ENCODE peak calls at places on chromosomes 6 and 20, in seven cellular contexts. K is sigmoid colon, H is lower leg skin, Y is suprapubic skin, Q is transverse colon, M is body of pancreas, S is K562. D is an unnamed sample.
A peak's percentile ranks its signal among the peaks of the same experiment; 100 is the strongest.

GRCh38 chr20:53899351-53900167 is 170.8 kb downstream of the BCAS1 start:
- DNase-seq in K (no peak), H (peak; percentile 65), Y (peak; percentile 61), Q (peak; percentile 68), M (no peak), S (peak; percentile 59), D (no peak)

GRCh38 chr20:8424010-8424409 is 291.9 kb downstream of the PLCB1 start:
- DNase-seq in K (no peak), H (no peak), Y (no peak), Q (no peak), M (no peak), S (no peak), D (no peak)

GRCh38 chr20:51366155-51366886 is 176.2 kb downstream of the NFATC2 start:
- DNase-seq in K (peak; percentile 84), H (peak; percentile 93), Y (peak; percentile 85), Q (peak; percentile 41), M (peak; percentile 46), S (peak; percentile 38), D (no peak)

GRCh38 chr6:143522034-143522600 is 10.6 kb upstream of the FUCA2 start:
- DNase-seq in K (no peak), H (no peak), Y (no peak), Q (no peak), M (no peak), S (no peak), D (no peak)

GRCh38 chr20:2746636-2747265 is 53.7 kb downstream of the CPXM1 start:
- DNase-seq in K (peak; percentile 21), H (peak; percentile 68), Y (no peak), Q (no peak), M (no peak), S (no peak), D (no peak)

GRCh38 chr6:126803769-126804168 is 314.7 kb upstream of the RSPO3 start:
- DNase-seq in K (no peak), H (no peak), Y (no peak), Q (no peak), M (no peak), S (no peak), D (no peak)

GRCh38 chr20:32027653-32028052 is 17.4 kb downstream of the CCM2L start:
- DNase-seq in K (no peak), H (peak; percentile 28), Y (no peak), Q (no peak), M (no peak), S (no peak), D (no peak)

GRCh38 chr20:20414640-20415274 is 46.9 kb downstream of the INSM1 start:
- DNase-seq in K (no peak), H (no peak), Y (no peak), Q (no peak), M (no peak), S (no peak), D (no peak)

GRCh38 chr6:39840781-39841180 is 48.6 kb downstream of the DAAM2 start:
- DNase-seq in K (peak; percentile 54), H (no peak), Y (no peak), Q (no peak), M (no peak), S (no peak), D (no peak)

GRCh38 chr6:98985391-98985790 is 37.6 kb upstream of the FBXL4 start:
- DNase-seq in K (no peak), H (no peak), Y (no peak), Q (no peak), M (no peak), S (no peak), D (no peak)

GRCh38 chr6:105667061-105667460 is 264.2 kb upstream of the PREP start:
- DNase-seq in K (no peak), H (no peak), Y (no peak), Q (no peak), M (no peak), S (no peak), D (no peak)

GRCh38 chr20:63675681-63676368 is 17.7 kb downstream of the RTEL1 start:
- DNase-seq in K (no peak), H (no peak), Y (no peak), Q (no peak), M (no peak), S (no peak), D (no peak)

GRCh38 chr6:45592991-45593390 is 215.3 kb upstream of the SUPT3H start:
- DNase-seq in K (no peak), H (no peak), Y (no peak), Q (no peak), M (no peak), S (no peak), D (no peak)

GRCh38 chr6:90429713-90430112 is 133.1 kb upstream of the BACH2 start:
- DNase-seq in K (no peak), H (no peak), Y (no peak), Q (no peak), M (no peak), S (no peak), D (peak; percentile 37)

GRCh38 chr20:49748525-49748838 is 34.8 kb upstream of the B4GALT5 start:
- DNase-seq in K (no peak), H (no peak), Y (no peak), Q (no peak), M (no peak), S (no peak), D (no peak)

GRCh38 chr20:57893364-57894001 is 183.7 kb upstream of the PMEPA1 start:
- DNase-seq in K (peak; percentile 11), H (no peak), Y (no peak), Q (no peak), M (no peak), S (no peak), D (no peak)

GRCh38 chr6:107305391-107305790 is 154.0 kb downstream of the PDSS2 start:
- DNase-seq in K (no peak), H (no peak), Y (no peak), Q (no peak), M (no peak), S (no peak), D (no peak)

GRCh38 chr6:84967389-84967788 is 203.0 kb upstream of the TBX18 start:
- DNase-seq in K (no peak), H (no peak), Y (no peak), Q (no peak), M (peak; percentile 18), S (peak; percentile 40), D (peak; percentile 2)

GRCh38 chr6:165664553-165665383 is 1.7 kb upstream of the PDE10A start:
- DNase-seq in K (no peak), H (peak; percentile 3), Y (no peak), Q (no peak), M (no peak), S (no peak), D (no peak)

GRCh38 chr6:124986146-124986545 is 23.9 kb downstream of the RNF217 start:
- DNase-seq in K (no peak), H (no peak), Y (no peak), Q (no peak), M (no peak), S (no peak), D (no peak)

GRCh38 chr20:35837577-35838195 is 65.9 kb downstream of the PHF20 start:
- DNase-seq in K (no peak), H (peak; percentile 60), Y (no peak), Q (no peak), M (no peak), S (no peak), D (no peak)

GRCh38 chr6:15770347-15771143 is 107.7 kb upstream of the DTNBP1 start:
- DNase-seq in K (no peak), H (no peak), Y (no peak), Q (no peak), M (no peak), S (peak; percentile 28), D (no peak)
- TF ChIP-seq POLR2A in K (no peak), H (no peak), Y (no peak), Q (no peak), M (no peak), S (no peak), D (no peak)

DNA sequence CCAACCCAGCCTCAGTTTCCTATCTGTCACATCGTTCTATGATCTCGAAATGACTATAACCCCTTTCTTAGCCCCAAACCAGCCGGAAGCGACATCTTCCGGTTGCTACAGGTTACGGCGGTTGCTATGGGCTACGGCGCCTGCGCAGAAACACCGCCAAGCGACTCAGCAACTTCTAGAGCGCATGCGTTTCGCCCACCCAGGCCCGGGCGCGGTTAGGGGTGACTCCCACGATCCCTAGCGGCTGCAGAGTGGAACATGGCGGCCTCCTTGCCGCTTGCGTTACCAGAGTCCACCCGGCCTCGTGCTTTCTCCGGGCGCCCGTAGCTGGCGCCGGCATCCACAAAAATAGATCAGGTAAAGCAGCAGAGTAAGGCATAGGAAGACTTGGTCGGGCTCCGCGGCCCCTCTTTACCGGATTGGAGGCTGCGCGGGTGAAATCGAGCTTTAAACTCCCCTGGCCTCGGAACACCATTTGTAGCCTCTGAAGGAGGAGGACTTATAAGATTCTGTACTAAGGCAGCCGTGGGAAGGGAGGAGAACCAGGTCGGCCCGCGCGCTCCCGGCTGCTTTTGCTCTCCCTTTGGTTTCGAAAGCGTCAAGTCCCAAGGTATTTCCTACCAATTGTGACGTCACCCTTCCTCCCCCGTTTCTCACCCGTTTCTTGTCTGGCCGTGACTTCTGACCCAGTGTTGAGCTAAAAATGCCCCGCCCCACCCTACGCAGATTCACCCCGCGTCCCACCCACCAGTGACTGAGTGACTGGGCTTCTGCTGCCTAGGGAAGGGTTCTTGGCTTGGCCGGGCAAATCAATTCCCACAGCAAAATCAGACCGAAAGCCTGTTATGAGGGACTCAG is 3.5 kb downstream of the SDCBP2 start:
- DNase-seq in K (peak; percentile 99), H (peak; percentile 99), Y (peak; percentile 99), Q (peak; percentile 98), M (peak; percentile 97), S (peak; percentile 97), D (peak; percentile 99)
- TF ChIP-seq POLR2A in K (peak; percentile 83), H (peak; percentile 78), Y (peak; percentile 54), Q (peak; percentile 93), M (peak; percentile 89), S (peak; percentile 95), D (peak; percentile 97)

DNA sequence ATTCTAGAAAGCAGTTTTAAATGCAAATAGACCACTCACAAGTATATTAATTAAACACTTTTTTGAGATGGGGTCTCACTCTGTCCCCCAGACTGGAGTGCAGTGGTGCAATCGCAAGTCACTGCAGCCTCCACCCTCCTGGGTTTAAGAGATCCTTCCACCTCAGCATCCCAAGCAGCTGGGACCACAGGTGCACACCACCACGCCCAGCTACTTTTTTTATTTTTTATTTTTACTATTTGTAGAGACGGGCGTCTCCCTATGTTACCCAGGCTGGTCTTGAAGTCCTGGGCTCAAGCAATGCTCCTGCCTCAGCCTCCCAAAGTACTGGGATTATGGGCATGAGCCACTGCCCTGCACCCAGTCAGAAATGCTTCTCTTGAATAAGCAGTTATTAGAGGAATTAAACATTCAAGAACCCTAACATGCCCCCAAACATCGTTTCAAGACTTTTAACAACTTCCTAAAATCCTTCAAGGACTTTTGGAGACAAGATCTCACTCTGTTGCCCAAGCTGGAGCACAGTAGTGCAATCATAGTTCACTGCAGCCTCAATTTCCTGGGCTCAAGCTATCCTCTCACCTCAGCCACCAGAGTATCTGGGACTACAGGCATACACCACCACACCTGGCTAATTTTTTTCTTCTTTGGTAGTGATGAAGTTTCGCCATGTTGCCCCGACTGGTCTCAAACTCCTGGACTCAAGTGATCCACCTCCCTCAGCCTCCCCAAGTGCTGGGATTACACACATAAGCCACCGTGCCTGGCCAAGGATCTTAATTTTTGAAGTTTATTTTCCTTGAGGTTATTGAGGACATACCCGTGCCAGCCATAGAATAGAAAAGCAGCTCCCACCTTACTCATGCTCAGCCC is 3.2 kb downstream of the MCCD1 start:
- DNase-seq in K (no peak), H (peak; percentile 52), Y (no peak), Q (no peak), M (no peak), S (no peak), D (no peak)
- TF ChIP-seq POLR2A in K (no peak), H (no peak), Y (no peak), Q (no peak), M (no peak), S (peak; percentile 75), D (no peak)

GRCh38 chr20:46689754-46690085 is 476 bp upstream of the TP53RK start:
- DNase-seq in K (no peak), H (no peak), Y (no peak), Q (no peak), M (no peak), S (no peak), D (no peak)
- TF ChIP-seq POLR2A in K (no peak), H (no peak), Y (no peak), Q (no peak), M (no peak), S (peak; percentile 83), D (peak; percentile 75)

D was measured in erythroblast.